ENCODE peak calls at places on chromosome 19, in nine cellular contexts. Q is IMR-90, A is psoas muscle, W is A549, T is upper lobe of right lung, P is uterus, Z is foreskin keratinocyte, I is PC-3, R is AG09319. H is an unnamed sample.

GRCh38 chr19:17966497-17967257 is at the start of gene KCNN1:
- DNase-seq in Q (no peak), A (no peak), W (no peak), T (no peak), P (no peak), Z (no peak), I (no peak), R (no peak), H (no peak)

GRCh38 chr19:4019578-4019977 is 12.0 kb downstream of the PIAS4 start:
- DNase-seq in Q (no peak), A (peak), W (no peak), T (no peak), P (no peak), Z (no peak), I (no peak), R (no peak), H (no peak)

GRCh38 chr19:31378404-31378803 is 29.2 kb upstream of the TSHZ3 start:
- DNase-seq in Q (peak), A (no peak), W (peak), T (no peak), P (peak), Z (peak), I (peak), R (peak), H (peak)

GRCh38 chr19:32720216-32720935 is 809 bp downstream of the TDRD12 start:
- DNase-seq in Q (no peak), A (no peak), W (no peak), T (no peak), P (no peak), Z (no peak), I (no peak), R (no peak), H (no peak)

GRCh38 chr19:1266818-1267440 is 2.2 kb upstream of the CIRBP start:
- DNase-seq in Q (no peak), A (peak), W (peak), T (peak), P (peak), Z (no peak), I (peak), R (no peak), H (peak)

GRCh38 chr19:39843919-39844793 is 2.0 kb downstream of the FBL start:
- DNase-seq in Q (peak), A (no peak), W (peak), T (no peak), P (no peak), Z (no peak), I (peak), R (peak), H (peak)

GRCh38 chr19:4089400-4089908 is 22.8 kb upstream of the ZBTB7A start:
- DNase-seq in Q (no peak), A (peak), W (no peak), T (peak), P (no peak), Z (no peak), I (no peak), R (no peak), H (no peak)

GRCh38 chr19:15464394-15465385 is at the start of gene RASAL3:
- DNase-seq in Q (no peak), A (peak), W (no peak), T (no peak), P (no peak), Z (no peak), I (no peak), R (no peak), H (peak)

GRCh38 chr19:23281663-23282276 is 31.6 kb upstream of the ZNF724 start:
- DNase-seq in Q (no peak), A (no peak), W (no peak), T (no peak), P (no peak), Z (no peak), I (no peak), R (no peak), H (no peak)

GRCh38 chr19:38270587-38271167 is 6.3 kb downstream of the SPINT2 start:
- DNase-seq in Q (peak), A (no peak), W (peak), T (no peak), P (no peak), Z (no peak), I (peak), R (no peak), H (no peak)

DNA sequence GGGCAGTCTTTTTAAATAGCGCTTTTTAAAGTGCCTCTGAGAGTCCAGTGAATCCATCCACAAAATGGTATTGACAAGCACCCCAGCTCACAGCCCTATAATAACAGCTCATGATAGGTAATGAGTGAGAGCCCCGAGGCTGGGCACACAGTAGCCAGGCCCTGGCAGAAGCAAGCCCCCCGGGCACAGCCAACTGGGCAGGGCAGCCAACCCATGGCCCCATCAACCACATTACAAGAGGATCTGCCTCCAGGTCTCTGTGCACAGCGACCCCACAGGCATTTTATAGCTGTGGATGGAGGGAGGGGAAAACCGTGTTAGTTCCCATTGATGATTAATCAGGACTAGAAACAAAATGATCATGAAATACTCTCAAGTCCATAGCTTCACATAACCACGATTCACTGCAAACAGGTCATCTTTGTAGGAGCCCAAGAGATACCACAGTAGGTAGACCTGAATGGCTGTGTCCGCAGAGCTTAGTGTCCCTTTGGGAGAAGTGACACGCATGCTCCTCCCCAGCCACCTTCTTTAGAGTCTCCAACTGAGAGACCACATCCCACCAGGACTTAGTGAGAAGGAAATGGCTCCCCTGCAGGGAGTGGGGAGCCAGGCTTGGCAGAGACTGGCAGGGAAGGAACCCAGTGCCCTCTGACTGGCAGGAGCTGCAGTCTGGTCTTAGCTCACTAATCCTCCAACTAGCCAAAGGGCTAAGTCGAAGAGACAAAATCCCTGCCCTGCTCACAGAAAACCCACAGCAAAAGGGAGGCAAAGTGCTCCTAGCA is 4.3 kb upstream of the VSTM2B start:
- DNase-seq in Q (no peak), A (no peak), W (no peak), T (peak), P (no peak), Z (no peak), I (no peak), R (no peak), H (no peak)
- TF ChIP-seq CTCF in Q (no peak), A (no peak), W (no peak), T (no peak), P (no peak), Z (no peak), I (no peak), R (no peak), H (no peak)

GRCh38 chr19:16566161-16566560 is 6.1 kb downstream of the SLC35E1 start:
- DNase-seq in Q (no peak), A (no peak), W (no peak), T (no peak), P (no peak), Z (no peak), I (no peak), R (no peak), H (no peak)
- TF ChIP-seq CTCF in Q (no peak), A (no peak), W (no peak), T (no peak), P (no peak), Z (no peak), I (no peak), R (no peak), H (no peak)

GRCh38 chr19:53537523-53538377 is at the start of gene ZNF331:
- DNase-seq in Q (peak), A (peak), W (peak), T (peak), P (peak), Z (peak), I (peak), R (peak), H (peak)
- TF ChIP-seq CTCF in Q (peak), A (peak), W (no peak), T (no peak), P (no peak), Z (peak), I (no peak), R (peak), H (peak)

GRCh38 chr19:27774827-27775226 is 1438.1 kb downstream of the UQCRFS1 start:
- DNase-seq in Q (no peak), A (no peak), W (peak), T (no peak), P (no peak), Z (no peak), I (peak), R (no peak), H (no peak)

GRCh38 chr19:27775395-27775794 is 1437.6 kb downstream of the UQCRFS1 start:
- DNase-seq in Q (no peak), A (no peak), W (peak), T (no peak), P (no peak), Z (no peak), I (no peak), R (no peak), H (no peak)

GRCh38 chr19:27776020-27776419 is 1436.9 kb downstream of the UQCRFS1 start:
- DNase-seq in Q (peak), A (no peak), W (peak), T (no peak), P (no peak), Z (no peak), I (peak), R (no peak), H (peak)

GRCh38 chr19:27773318-27774094 is 1439.4 kb downstream of the UQCRFS1 start:
- DNase-seq in Q (no peak), A (no peak), W (no peak), T (no peak), P (no peak), Z (no peak), I (no peak), R (no peak), H (no peak)

DNA sequence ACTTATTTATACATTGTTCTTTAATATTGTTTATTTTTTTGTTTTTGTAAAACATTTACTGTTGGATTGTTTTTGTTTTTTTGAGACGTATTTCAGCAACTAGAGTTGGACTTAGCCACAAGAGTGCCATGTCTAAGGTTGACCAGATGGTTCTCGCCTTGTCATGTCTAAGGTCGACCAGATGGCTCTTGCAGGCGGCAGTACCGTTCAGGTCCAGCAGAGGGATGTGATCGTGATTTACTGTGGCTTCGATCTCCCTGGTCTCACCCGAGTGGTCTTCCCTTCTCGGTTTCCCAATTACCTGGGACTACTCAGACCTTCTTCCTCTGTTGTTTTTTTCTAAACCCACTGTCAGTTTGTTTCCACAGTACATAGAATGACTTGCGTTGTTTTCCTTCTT is 1438.6 kb downstream of the UQCRFS1 start:
- DNase-seq in Q (no peak), A (no peak), W (peak), T (no peak), P (no peak), Z (no peak), I (peak), R (no peak), H (no peak)
- TF ChIP-seq CTCF in Q (no peak), A (no peak), W (no peak), T (peak), P (no peak), Z (peak), I (no peak), R (peak), H (peak)

GRCh38 chr19:5926641-5927438 is 12.8 kb downstream of the CAPS start:
- DNase-seq in Q (no peak), A (peak), W (no peak), T (no peak), P (peak), Z (no peak), I (no peak), R (peak), H (no peak)
- TF ChIP-seq CTCF in Q (no peak), A (no peak), W (no peak), T (no peak), P (no peak), Z (no peak), I (no peak), R (no peak), H (no peak)

H was measured in fibroblast of pulmonary artery.